ENCODE peak calls at places on chromosomes 13 and 19, in ten cellular contexts. B is CD4-positive, alpha-beta T cell; F is neural progenitor cell; O is stomach; L is psoas muscle; Q is cardiac muscle cell; T is GM23338; C is heart right ventricle; R is osteoblast; W is kidney epithelial cell. S is an unnamed sample.

GRCh38 chr13:93758575-93758974 is 532.0 kb downstream of the GPC6 start:
- DNase-seq in B (no peak), F (no peak), O (no peak), L (no peak), Q (peak; percentile 41), T (no peak), C (no peak), R (no peak), W (no peak), S (no peak)

GRCh38 chr13:105616313-105617075 is 919.0 kb downstream of the EFNB2 start:
- DNase-seq in B (no peak), F (no peak), O (no peak), L (no peak), Q (no peak), T (no peak), C (no peak), R (no peak), W (no peak), S (no peak)

GRCh38 chr13:48411281-48412099 is 1.4 kb downstream of the LPAR6 start:
- DNase-seq in B (peak; percentile 32), F (peak; percentile 11), O (no peak), L (no peak), Q (peak; percentile 33), T (no peak), C (no peak), R (no peak), W (no peak), S (no peak)

GRCh38 chr13:39676315-39676876 is 20.9 kb downstream of the COG6 start:
- DNase-seq in B (no peak), F (peak; percentile 57), O (no peak), L (no peak), Q (peak; percentile 74), T (peak; percentile 77), C (peak; percentile 36), R (no peak), W (no peak), S (peak; percentile 33)

GRCh38 chr19:16951529-16951928 is 62.7 kb downstream of the F2RL3 start:
- DNase-seq in B (no peak), F (no peak), O (no peak), L (no peak), Q (no peak), T (no peak), C (no peak), R (peak; percentile 62), W (no peak), S (no peak)

GRCh38 chr19:17420267-17420924 is 549 bp downstream of the MVB12A start:
- DNase-seq in B (peak; percentile 27), F (peak; percentile 77), O (peak; percentile 35), L (peak; percentile 42), Q (peak; percentile 24), T (peak; percentile 68), C (peak; percentile 34), R (peak; percentile 84), W (no peak), S (peak; percentile 54)

GRCh38 chr13:98509271-98510155 is 67.4 kb downstream of the STK24 start:
- DNase-seq in B (no peak), F (no peak), O (peak; percentile 66), L (peak; percentile 60), Q (peak; percentile 83), T (no peak), C (peak; percentile 44), R (peak; percentile 90), W (peak; percentile 52), S (no peak)

GRCh38 chr19:38596057-38596981 is 21.4 kb downstream of the MAP4K1 start:
- DNase-seq in B (no peak), F (peak; percentile 95), O (peak; percentile 72), L (peak; percentile 67), Q (peak; percentile 16), T (peak; percentile 98), C (no peak), R (peak; percentile 59), W (no peak), S (peak; percentile 90)

GRCh38 chr19:19004144-19004543 is 29.2 kb downstream of the SUGP2 start:
- DNase-seq in B (no peak), F (no peak), O (no peak), L (no peak), Q (no peak), T (no peak), C (no peak), R (no peak), W (no peak), S (no peak)

GRCh38 chr19:53333071-53333465 is 481 bp upstream of the ZNF845 start:
- DNase-seq in B (peak; percentile 13), F (peak; percentile 76), O (peak; percentile 42), L (peak; percentile 29), Q (no peak), T (peak; percentile 82), C (peak; percentile 27), R (no peak), W (no peak), S (peak; percentile 32)

GRCh38 chr19:49011194-49011593 is 5.7 kb downstream of the LHB start:
- DNase-seq in B (no peak), F (no peak), O (no peak), L (no peak), Q (no peak), T (no peak), C (no peak), R (peak; percentile 9), W (no peak), S (no peak)

GRCh38 chr13:39209731-39210633 is 171.7 kb downstream of the NHLRC3 start:
- DNase-seq in B (no peak), F (no peak), O (no peak), L (no peak), Q (peak; percentile 31), T (no peak), C (no peak), R (no peak), W (no peak), S (no peak)

GRCh38 chr13:113759525-113760137 is 605 bp downstream of the TMEM255B start:
- DNase-seq in B (no peak), F (peak; percentile 58), O (peak; percentile 25), L (peak; percentile 38), Q (peak; percentile 23), T (peak; percentile 31), C (peak; percentile 60), R (peak; percentile 83), W (no peak), S (no peak)

GRCh38 chr13:21230516-21230915 is 54.1 kb downstream of the MRPL57 start:
- DNase-seq in B (no peak), F (no peak), O (no peak), L (no peak), Q (no peak), T (no peak), C (no peak), R (no peak), W (no peak), S (no peak)

GRCh38 chr13:21231426-21231945 is 55.0 kb downstream of the MRPL57 start:
- DNase-seq in B (no peak), F (no peak), O (no peak), L (no peak), Q (peak; percentile 17), T (no peak), C (no peak), R (no peak), W (no peak), S (no peak)

GRCh38 chr13:21232599-21232998 is 56.1 kb downstream of the MRPL57 start:
- DNase-seq in B (no peak), F (no peak), O (no peak), L (no peak), Q (no peak), T (no peak), C (no peak), R (peak; percentile 53), W (no peak), S (no peak)

GRCh38 chr13:21233086-21233485 is 56.6 kb downstream of the MRPL57 start:
- DNase-seq in B (no peak), F (no peak), O (no peak), L (no peak), Q (no peak), T (no peak), C (no peak), R (no peak), W (no peak), S (no peak)

GRCh38 chr13:21232196-21232595 is 55.7 kb downstream of the MRPL57 start:
- DNase-seq in B (no peak), F (no peak), O (no peak), L (peak; percentile 27), Q (peak; percentile 69), T (peak; percentile 16), C (no peak), R (no peak), W (no peak), S (no peak)
- TF ChIP-seq CTCF in B (no peak), F (no peak), O (no peak), L (no peak), Q (peak; percentile 14), T (no peak), C (no peak), R (no peak), W (no peak), S (no peak)

GRCh38 chr13:102878491-102878890 is 32.7 kb downstream of the ERCC5 start:
- DNase-seq in B (no peak), F (peak; percentile 56), O (no peak), L (no peak), Q (peak; percentile 90), T (peak; percentile 18), C (no peak), R (no peak), W (no peak), S (no peak)
- H3K27me3 ChIP-seq in B (no peaks in the 10 kb centered on the region), F (no peaks in the 10 kb centered on the region), O (no peaks in the 10 kb centered on the region), L (no peaks in the 10 kb centered on the region), Q (no peaks in the 10 kb centered on the region), T (no peaks in the 10 kb centered on the region), C (no peaks in the 10 kb centered on the region), R (no peaks in the 10 kb centered on the region), W (no peaks in the 10 kb centered on the region), S (no peaks in the 10 kb centered on the region)

DNA sequence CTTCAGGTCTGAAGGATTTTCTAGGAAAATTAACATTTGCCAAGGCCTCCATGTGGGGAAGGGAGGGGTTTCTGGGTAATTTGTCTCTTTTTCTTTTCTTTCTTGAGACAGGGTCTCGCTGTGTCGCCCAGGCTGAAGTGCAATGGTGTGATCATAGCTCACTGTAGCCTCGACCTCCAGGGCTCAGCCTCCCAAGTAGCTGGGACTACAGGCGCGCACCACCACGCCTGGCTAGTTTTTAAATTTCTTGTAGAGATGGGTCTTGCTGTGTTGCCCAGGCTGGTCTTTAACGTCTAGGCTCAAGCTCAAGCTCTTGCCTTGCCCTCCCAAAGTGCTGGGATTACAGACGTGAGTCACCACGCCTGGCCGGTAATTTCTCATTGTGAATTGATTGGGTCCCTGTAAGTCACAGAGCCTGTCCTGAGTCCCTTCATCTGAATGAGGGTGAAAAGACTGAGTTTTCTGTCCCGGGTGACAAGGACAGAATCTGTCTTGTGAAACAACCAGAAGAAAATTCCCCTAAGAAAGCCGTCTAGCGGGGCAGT is 10.0 kb upstream of the SPC24 start:
- DNase-seq in B (no peak), F (no peak), O (no peak), L (no peak), Q (peak; percentile 46), T (no peak), C (no peak), R (no peak), W (no peak), S (no peak)
- TF ChIP-seq CTCF in B (no peak), F (no peak), O (no peak), L (no peak), Q (no peak), T (no peak), C (no peak), R (no peak), W (no peak), S (no peak)

DNA sequence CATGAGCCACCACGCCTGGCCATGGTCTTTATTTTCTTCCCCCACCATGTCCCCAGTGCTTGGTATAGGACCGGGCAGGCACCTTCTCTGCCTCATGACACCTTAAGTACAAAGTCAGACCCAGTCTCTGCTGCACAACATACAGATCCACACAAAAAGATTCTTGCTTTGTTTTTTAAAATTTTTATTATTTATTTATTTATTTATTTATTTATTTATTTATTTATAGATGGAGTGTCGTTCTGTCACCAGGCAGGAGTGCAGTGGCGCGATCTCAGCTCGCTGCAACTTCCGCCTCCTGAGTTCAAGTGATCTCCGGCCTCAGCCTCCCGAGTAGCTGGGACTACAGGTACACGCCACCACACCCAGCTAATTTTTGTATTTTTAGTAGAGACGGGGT is 2.5 kb upstream of the NFIX start:
- DNase-seq in B (no peak), F (no peak), O (no peak), L (no peak), Q (no peak), T (no peak), C (no peak), R (no peak), W (no peak), S (no peak)
- H3K27me3 ChIP-seq in B (no peaks in the 10 kb centered on the region), F (peaks cover 98% of the 10 kb centered on the region), O (peaks cover 10% of the 10 kb centered on the region), L (no peaks in the 10 kb centered on the region), Q (peaks cover 96% of the 10 kb centered on the region), T (peaks cover 67% of the 10 kb centered on the region), C (no peaks in the 10 kb centered on the region), R (no peaks in the 10 kb centered on the region), W (peaks cover 13% of the 10 kb centered on the region), S (no peaks in the 10 kb centered on the region)